ENCODE peak calls at places on chromosomes 2 and 18, in six cellular contexts. Q is SK-N-SH; Y is CD8-positive, alpha-beta memory T cell; X is mucosa of descending colon; H is NAMALWA; B is osteoblast. E is an unnamed sample.

GRCh38 chr18:48762836-48763713 is 187.7 kb downstream of the SMAD7 start:
- DNase-seq in H (no peak), Q (no peak), B (peak; percentile 1), X (no peak), Y (no peak), E (no peak)

GRCh38 chr2:107808986-107809385 is 17.7 kb upstream of the RGPD4 start:
- DNase-seq in H (no peak), B (no peak), X (no peak), Y (no peak), Q (no peak), E (no peak)

GRCh38 chr2:134127496-134127895 is 126.4 kb upstream of the MGAT5 start:
- DNase-seq in Q (no peak), Y (peak; percentile 22), B (no peak), H (no peak), X (peak; percentile 43), E (peak; percentile 19)

GRCh38 chr2:108413731-108414130 is 35.3 kb upstream of the GCC2 start:
- DNase-seq in Q (no peak), X (no peak), Y (no peak), B (no peak), H (no peak), E (no peak)

GRCh38 chr18:35458677-35459441 is 38.9 kb downstream of the INO80C start:
- DNase-seq in Q (no peak), X (peak; percentile 38), H (no peak), Y (no peak), B (no peak), E (no peak)

GRCh38 chr18:76493213-76494107 is 1.6 kb downstream of the ZNF516 start:
- DNase-seq in B (peak; percentile 86), Y (peak; percentile 22), X (peak; percentile 35), Q (peak; percentile 33), H (peak; percentile 78), E (no peak)

GRCh38 chr2:54575379-54575888 is 119.3 kb downstream of the SPTBN1 start:
- DNase-seq in Y (no peak), B (no peak), H (no peak), X (no peak), Q (no peak), E (no peak)

GRCh38 chr2:117359266-117359970 is 455.1 kb upstream of the DDX18 start:
- DNase-seq in Y (no peak), X (peak; percentile 18), H (no peak), Q (no peak), B (no peak), E (no peak)

GRCh38 chr2:219286436-219287115 is 7.4 kb downstream of the DNAJB2 start:
- DNase-seq in B (peak; percentile 87), Y (no peak), Q (no peak), X (no peak), H (no peak), E (no peak)

GRCh38 chr2:63539416-63540162 is 48.7 kb downstream of the WDPCP start:
- DNase-seq in B (no peak), X (no peak), Y (no peak), Q (no peak), H (no peak), E (no peak)

GRCh38 chr18:12061685-12062084 is 32.0 kb upstream of the ANKRD62 start:
- DNase-seq in X (no peak), Y (no peak), Q (no peak), B (no peak), H (no peak), E (no peak)

GRCh38 chr2:217357886-217358620 is 498.2 kb upstream of the TNP1 start:
- DNase-seq in B (no peak), Q (no peak), Y (no peak), X (no peak), H (no peak), E (no peak)

GRCh38 chr2:155997538-155997937 is 335.0 kb downstream of the NR4A2 start:
- DNase-seq in X (no peak), H (no peak), Q (no peak), B (no peak), Y (no peak), E (no peak)

GRCh38 chr2:237910576-237911362 is 51.3 kb downstream of the RAMP1 start:
- DNase-seq in H (no peak), Y (no peak), X (no peak), Q (no peak), B (no peak), E (no peak)

GRCh38 chr2:72155737-72156136 is 8.1 kb upstream of the CYP26B1 start:
- DNase-seq in Q (no peak), Y (no peak), B (no peak), H (no peak), X (no peak), E (no peak)

GRCh38 chr18:79182047-79182713 is 113.0 kb downstream of the ATP9B start:
- DNase-seq in H (no peak), B (no peak), X (no peak), Q (no peak), Y (no peak), E (no peak)

GRCh38 chr2:217955881-217956493 is 46.8 kb downstream of the TNS1 start:
- DNase-seq in Q (no peak), Y (no peak), X (no peak), H (no peak), B (no peak), E (no peak)

GRCh38 chr2:120658285-120659158 is 77.1 kb upstream of the GLI2 start:
- DNase-seq in Y (no peak), H (no peak), X (no peak), B (no peak), Q (no peak), E (no peak)